ENCODE peak calls at places on chromosomes 4 and X, in seven cellular contexts. V is mucosa of descending colon, B is GM20000, G is left lung, Y is cardiac fibroblast, X is Panc1, M is WTC11. J is an unnamed sample.

GRCh38 chr4:1896658-1896991 is 25.4 kb downstream of the NSD2 start:
- DNase-seq in V (no peak), B (no peak), G (no peak), Y (no peak), X (no peak), M (no peak), J (no peak)

GRCh38 chrX:9339603-9340569 is 125.0 kb upstream of the TBL1X start:
- DNase-seq in V (no peak), B (no peak), G (no peak), Y (no peak), X (no peak), M (no peak), J (no peak)

GRCh38 chrX:120406638-120407037 is 44.7 kb downstream of the ATP1B4 start:
- DNase-seq in V (no peak), B (no peak), G (no peak), Y (no peak), X (no peak), M (no peak), J (no peak)

GRCh38 chr4:52421811-52422213 is 237.3 kb downstream of the USP46 start:
- DNase-seq in V (no peak), B (no peak), G (no peak), Y (no peak), X (no peak), M (no peak), J (no peak)

GRCh38 chr4:57211131-57211530 is 100.9 kb upstream of the IGFBP7 start:
- DNase-seq in V (no peak), B (no peak), G (no peak), Y (no peak), X (no peak), M (no peak), J (no peak)

GRCh38 chr4:8744083-8744805 is 127.4 kb downstream of the HMX1 start:
- DNase-seq in V (no peak), B (no peak), G (no peak), Y (no peak), X (no peak), M (peak; percentile 38), J (peak; percentile 31)

GRCh38 chr4:113327513-113327912 is 278.1 kb downstream of the ANK2 start:
- DNase-seq in V (no peak), B (no peak), G (no peak), Y (peak; percentile 37), X (no peak), M (no peak), J (no peak)

GRCh38 chrX:74535633-74536141 is 78.7 kb downstream of the RLIM start:
- DNase-seq in V (peak; percentile 84), B (peak; percentile 51), G (peak; percentile 81), Y (peak; percentile 51), X (no peak), M (peak; percentile 55), J (peak; percentile 74)

GRCh38 chr4:93313207-93313606 is 515.3 kb upstream of the ATOH1 start:
- DNase-seq in V (no peak), B (no peak), G (no peak), Y (no peak), X (no peak), M (no peak), J (no peak)

GRCh38 chrX:10048695-10049094 is 81.5 kb downstream of the CLDN34 start:
- DNase-seq in V (no peak), B (no peak), G (no peak), Y (no peak), X (no peak), M (no peak), J (no peak)

GRCh38 chrX:129000018-129000417 is 523.3 kb downstream of the SMARCA1 start:
- DNase-seq in V (no peak), B (no peak), G (no peak), Y (no peak), X (no peak), M (no peak), J (no peak)

GRCh38 chrX:37752941-37753340 is 26.9 kb upstream of the CYBB start:
- DNase-seq in V (no peak), B (no peak), G (no peak), Y (no peak), X (no peak), M (no peak), J (no peak)

GRCh38 chr4:8427761-8428287 is 12.7 kb downstream of the ACOX3 start:
- DNase-seq in V (no peak), B (peak; percentile 54), G (no peak), Y (peak; percentile 45), X (no peak), M (no peak), J (no peak)

GRCh38 chrX:147376601-147377387 is 534.9 kb upstream of the FMR1 start:
- DNase-seq in V (no peak), B (no peak), G (no peak), Y (no peak), X (no peak), M (no peak), J (no peak)

GRCh38 chr4:101835121-101835904 is 44.8 kb downstream of the BANK1 start:
- DNase-seq in V (no peak), B (no peak), G (no peak), Y (peak; percentile 85), X (no peak), M (no peak), J (no peak)

GRCh38 chrX:47283015-47283771 is 50.4 kb downstream of the USP11 start:
- DNase-seq in V (no peak), B (peak; percentile 34), G (no peak), Y (peak; percentile 61), X (no peak), M (no peak), J (no peak)

GRCh38 chr4:52840531-52841350 is 21.4 kb upstream of the RASL11B start:
- DNase-seq in V (no peak), B (no peak), G (no peak), Y (no peak), X (no peak), M (no peak), J (no peak)

GRCh38 chrX:140050906-140051305 is 85.6 kb upstream of the CXorf66 start:
- DNase-seq in V (no peak), B (no peak), G (no peak), Y (peak; percentile 8), X (no peak), M (no peak), J (no peak)

GRCh38 chrX:117517994-117518393 is 598.6 kb downstream of the KLHL13 start:
- DNase-seq in V (no peak), B (no peak), G (no peak), Y (no peak), X (no peak), M (no peak), J (no peak)

GRCh38 chr4:107561481-107561880 is 158.6 kb downstream of the PAPSS1 start:
- DNase-seq in V (no peak), B (no peak), G (no peak), Y (peak; percentile 75), X (no peak), M (no peak), J (no peak)

GRCh38 chrX:17627026-17627425 is 110.3 kb upstream of the SCML1 start:
- DNase-seq in V (no peak), B (no peak), G (no peak), Y (no peak), X (no peak), M (no peak), J (no peak)

GRCh38 chr4:28287837-28288236 is 1427.2 kb downstream of the STIM2 start:
- DNase-seq in V (no peak), B (no peak), G (no peak), Y (peak; percentile 99), X (no peak), M (no peak), J (no peak)

GRCh38 chrX:8873102-8873501 is 71.9 kb upstream of the FAM9A start:
- DNase-seq in V (no peak), B (no peak), G (no peak), Y (no peak), X (no peak), M (no peak), J (no peak)

GRCh38 chrX:151974336-151975227 is at the start of gene GABRE:
- DNase-seq in V (peak; percentile 70), B (no peak), G (peak; percentile 68), Y (peak; percentile 42), X (no peak), M (peak; percentile 36), J (peak; percentile 64)

GRCh38 chr4:80125252-80126177 is 52.5 kb upstream of the ANTXR2 start:
- DNase-seq in V (no peak), B (peak; percentile 4), G (no peak), Y (peak; percentile 66), X (no peak), M (no peak), J (no peak)

GRCh38 chrX:133838761-133839676 is 146.4 kb downstream of the GPC3 start:
- DNase-seq in V (no peak), B (peak; percentile 3), G (no peak), Y (peak; percentile 25), X (peak; percentile 5), M (peak; percentile 42), J (peak; percentile 32)
- TF ChIP-seq CTCF in V (no peak), B (peak; percentile 29), G (peak; percentile 28), Y (peak; percentile 43), X (peak; percentile 80), M (peak; percentile 56), J (peak; percentile 44)

GRCh38 chrX:153688900-153689590 is 1.3 kb downstream of the SLC6A8 start:
- DNase-seq in V (peak; percentile 46), B (no peak), G (no peak), Y (peak; percentile 12), X (no peak), M (no peak), J (no peak)

GRCh38 chrX:153688534-153688899 is 791 bp downstream of the SLC6A8 start:
- DNase-seq in V (peak; percentile 43), B (no peak), G (no peak), Y (no peak), X (no peak), M (no peak), J (no peak)

GRCh38 chrX:153688071-153688470 is 345 bp downstream of the SLC6A8 start:
- DNase-seq in V (no peak), B (no peak), G (no peak), Y (no peak), X (no peak), M (no peak), J (no peak)

GRCh38 chrX:153690466-153690865 is 2.7 kb downstream of the SLC6A8 start:
- DNase-seq in V (peak; percentile 47), B (no peak), G (peak; percentile 35), Y (no peak), X (no peak), M (no peak), J (no peak)

GRCh38 chrX:153689654-153690465 is 2.1 kb downstream of the SLC6A8 start:
- DNase-seq in V (peak; percentile 45), B (no peak), G (no peak), Y (peak; percentile 16), X (no peak), M (peak; percentile 42), J (no peak)
- TF ChIP-seq CTCF in V (no peak), B (no peak), G (no peak), Y (peak; percentile 2), X (no peak), M (no peak), J (no peak)

DNA sequence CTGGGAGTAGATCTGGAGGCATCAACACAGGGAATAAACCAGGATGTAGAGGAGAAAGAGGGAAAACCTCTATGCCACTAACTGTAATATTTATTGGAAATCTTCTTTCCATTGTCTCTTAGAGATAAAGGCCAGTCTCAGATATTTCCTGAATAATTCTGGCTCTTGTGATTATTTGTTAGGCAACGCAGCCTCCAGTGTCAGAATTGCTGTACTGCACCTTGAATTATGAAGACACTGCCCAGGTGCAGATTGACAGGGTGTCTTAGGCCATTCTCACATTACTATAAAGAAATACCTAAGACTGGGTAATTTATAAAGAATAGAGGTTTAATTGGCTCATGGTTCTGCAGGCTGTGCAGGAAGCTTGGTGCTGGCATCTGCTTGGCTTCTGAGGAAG is 100.7 kb upstream of the ZDHHC15 start:
- DNase-seq in V (no peak), B (no peak), G (no peak), Y (peak; percentile 0), X (no peak), M (peak; percentile 10), J (no peak)
- TF ChIP-seq CTCF in V (no peak), B (no peak), G (no peak), Y (no peak), X (peak; percentile 18), M (no peak), J (no peak)

GRCh38 chrX:69614896-69615295 is 1.0 kb upstream of the EDA start:
- DNase-seq in V (no peak), B (no peak), G (no peak), Y (no peak), X (no peak), M (no peak), J (no peak)
- TF ChIP-seq CTCF in V (no peak), B (no peak), G (no peak), Y (no peak), X (no peak), M (no peak), J (no peak)